ENCODE peak calls at places on chromosome 11, in four cellular contexts. J, K, V and X are unnamed samples.

GRCh38 chr11:130533113-130533803 is 84.8 kb downstream of the ADAMTS15 start:
- DNase-seq in J (no peak), K (no peak), V (no peak), X (no peak)

GRCh38 chr11:57474017-57474750 is 13.9 kb downstream of the RTN4RL2 start:
- DNase-seq in J (no peak), V (peak; percentile 60), K (no peak), X (no peak)

GRCh38 chr11:122113836-122114235 is 2.2 kb downstream of the BLID start:
- DNase-seq in J (no peak), K (no peak), V (no peak), X (no peak)

GRCh38 chr11:93935826-93936225 is 85.3 kb upstream of the HEPHL1 start:
- DNase-seq in J (no peak), V (no peak), K (no peak), X (no peak)

GRCh38 chr11:84905411-84905810 is 721.7 kb downstream of the DLG2 start:
- DNase-seq in K (peak; percentile 48), V (no peak), J (no peak), X (no peak)

GRCh38 chr11:33863418-33864172 is 28.3 kb downstream of the LMO2 start:
- DNase-seq in K (no peak), J (no peak), V (no peak), X (no peak)

GRCh38 chr11:26851696-26852095 is 129.8 kb upstream of the SLC5A12 start:
- DNase-seq in K (no peak), J (no peak), V (no peak), X (no peak)

GRCh38 chr11:94602430-94603372 is 35.5 kb downstream of the PIWIL4 start:
- DNase-seq in V (no peak), K (peak; percentile 89), J (peak; percentile 82), X (no peak)

GRCh38 chr11:134762248-134763029 is 350.4 kb upstream of the B3GAT1 start:
- DNase-seq in V (peak; percentile 41), J (no peak), K (no peak), X (no peak)

GRCh38 chr11:105719073-105719846 is 109.4 kb downstream of the GRIA4 start:
- DNase-seq in V (no peak), J (peak; percentile 73), K (peak; percentile 85), X (no peak)

DNA sequence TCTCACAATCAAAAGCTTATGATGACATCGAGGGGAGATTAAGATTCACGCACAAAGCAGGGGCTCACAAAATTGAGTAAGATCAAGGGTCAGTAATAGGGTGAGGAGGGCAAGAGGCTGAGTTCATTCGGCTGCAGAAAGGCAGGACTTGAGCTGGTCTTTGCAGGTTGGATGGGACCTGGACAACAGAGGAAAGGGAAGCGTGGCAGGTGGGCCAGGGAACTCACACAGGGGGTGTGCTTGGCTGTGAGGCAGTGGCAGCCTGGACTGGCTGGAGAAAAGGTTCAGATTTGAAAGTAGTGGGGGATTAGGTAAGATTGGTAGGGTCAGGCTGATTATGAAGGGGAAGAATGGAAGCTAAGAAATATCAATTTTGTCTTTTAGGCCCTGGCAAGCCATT is 161.6 kb downstream of the PKNOX2 start:
- DNase-seq in J (no peak), K (no peak), V (no peak), X (no peak)
- H3K27me3 ChIP-seq in J (peaks cover 2% of the 10 kb centered on the region), K (no peaks in the 10 kb centered on the region), V (peaks cover 11% of the 10 kb centered on the region), X (peaks cover 25% of the 10 kb centered on the region)

GRCh38 chr11:31871310-31872073 is 60.4 kb upstream of the PAX6 start:
- DNase-seq in K (no peak), J (no peak), V (peak; percentile 63), X (no peak)

GRCh38 chr11:31873115-31873514 is 62.0 kb upstream of the PAX6 start:
- DNase-seq in J (no peak), K (no peak), V (no peak), X (no peak)

GRCh38 chr11:31870609-31871309 is 59.6 kb upstream of the PAX6 start:
- DNase-seq in K (peak; percentile 39), J (no peak), V (peak; percentile 96), X (no peak)

GRCh38 chr11:31874631-31875191 is 63.6 kb upstream of the PAX6 start:
- DNase-seq in K (no peak), V (no peak), J (no peak), X (no peak)

GRCh38 chr11:31872074-31872440 is 60.9 kb upstream of the PAX6 start:
- DNase-seq in J (no peak), V (no peak), K (no peak), X (no peak)
- H3K27me3 ChIP-seq in J (no peaks in the 10 kb centered on the region), V (no peaks in the 10 kb centered on the region), K (no peaks in the 10 kb centered on the region), X (peaks cover 2% of the 10 kb centered on the region)

GRCh38 chr11:58592760-58593472 is 14.1 kb downstream of the ZFP91 start:
- DNase-seq in V (no peak), K (no peak), J (no peak), X (no peak)
- H3K27me3 ChIP-seq in V (no peaks in the 10 kb centered on the region), K (no peaks in the 10 kb centered on the region), J (no peaks in the 10 kb centered on the region), X (no peaks in the 10 kb centered on the region)

GRCh38 chr11:120703358-120704152 is 192.0 kb downstream of the GRIK4 start:
- DNase-seq in V (no peak), J (no peak), K (no peak), X (no peak)
- H3K27me3 ChIP-seq in V (no peaks in the 10 kb centered on the region), J (no peaks in the 10 kb centered on the region), K (no peaks in the 10 kb centered on the region), X (peaks cover 2% of the 10 kb centered on the region)

GRCh38 chr11:1196516-1197391 is 26.1 kb upstream of the MUC5B start:
- DNase-seq in K (no peak), V (peak; percentile 20), J (no peak), X (no peak)

GRCh38 chr11:1197431-1197885 is 25.4 kb upstream of the MUC5B start:
- DNase-seq in K (no peak), V (no peak), J (no peak), X (no peak)

GRCh38 chr11:1199689-1200610 is 22.9 kb upstream of the MUC5B start:
- DNase-seq in K (no peak), J (no peak), V (peak; percentile 45), X (no peak)

GRCh38 chr11:1198766-1199688 is 23.8 kb upstream of the MUC5B start:
- DNase-seq in K (no peak), J (no peak), V (peak; percentile 42), X (no peak)

DNA sequence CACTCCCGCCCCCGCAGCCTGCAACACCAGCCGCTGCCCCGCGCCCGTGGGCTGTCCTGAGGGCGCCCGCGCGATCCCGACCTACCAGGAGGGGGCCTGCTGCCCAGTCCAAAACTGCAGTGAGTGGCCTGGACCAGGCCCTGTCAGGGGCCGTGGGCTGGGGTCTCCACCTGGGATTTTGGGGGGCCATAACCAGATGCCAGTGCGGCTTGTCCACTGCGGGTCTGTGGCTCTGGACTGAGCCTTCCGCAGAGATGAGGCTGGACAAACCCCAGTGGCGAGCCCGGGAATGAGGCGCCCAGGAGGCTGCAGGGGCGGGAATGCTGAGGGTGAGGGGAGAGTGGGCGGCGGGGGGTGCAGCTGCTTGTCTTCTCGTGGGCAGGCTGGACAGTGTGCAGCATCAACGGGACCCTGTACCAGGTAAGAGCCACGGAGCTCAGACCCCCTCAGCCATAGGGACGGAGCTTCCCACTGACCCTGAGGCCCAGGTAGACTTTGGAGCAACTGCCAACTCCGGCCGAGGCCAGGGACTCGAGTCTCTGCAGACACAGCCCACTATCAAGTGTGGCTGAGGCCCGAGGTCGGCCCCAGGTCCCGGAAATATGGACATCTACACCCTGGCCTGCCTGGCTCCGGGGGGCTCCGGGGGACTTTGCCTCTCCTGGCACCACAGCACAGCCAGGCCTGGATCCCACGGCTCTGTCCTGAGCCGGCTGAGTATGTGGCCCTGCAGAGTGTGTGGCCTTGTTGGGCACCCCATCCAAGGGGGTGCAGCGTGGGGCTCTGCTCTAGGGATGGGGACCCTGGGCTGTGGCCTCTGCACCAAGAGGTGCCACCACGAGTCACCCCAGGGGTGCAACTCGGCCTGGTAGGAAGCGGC is 24.7 kb upstream of the MUC5B start:
- DNase-seq in V (peak; percentile 72), K (no peak), J (no peak), X (no peak)
- H3K27me3 ChIP-seq in V (no peaks in the 10 kb centered on the region), K (no peaks in the 10 kb centered on the region), J (peaks cover 26% of the 10 kb centered on the region), X (no peaks in the 10 kb centered on the region)

DNA sequence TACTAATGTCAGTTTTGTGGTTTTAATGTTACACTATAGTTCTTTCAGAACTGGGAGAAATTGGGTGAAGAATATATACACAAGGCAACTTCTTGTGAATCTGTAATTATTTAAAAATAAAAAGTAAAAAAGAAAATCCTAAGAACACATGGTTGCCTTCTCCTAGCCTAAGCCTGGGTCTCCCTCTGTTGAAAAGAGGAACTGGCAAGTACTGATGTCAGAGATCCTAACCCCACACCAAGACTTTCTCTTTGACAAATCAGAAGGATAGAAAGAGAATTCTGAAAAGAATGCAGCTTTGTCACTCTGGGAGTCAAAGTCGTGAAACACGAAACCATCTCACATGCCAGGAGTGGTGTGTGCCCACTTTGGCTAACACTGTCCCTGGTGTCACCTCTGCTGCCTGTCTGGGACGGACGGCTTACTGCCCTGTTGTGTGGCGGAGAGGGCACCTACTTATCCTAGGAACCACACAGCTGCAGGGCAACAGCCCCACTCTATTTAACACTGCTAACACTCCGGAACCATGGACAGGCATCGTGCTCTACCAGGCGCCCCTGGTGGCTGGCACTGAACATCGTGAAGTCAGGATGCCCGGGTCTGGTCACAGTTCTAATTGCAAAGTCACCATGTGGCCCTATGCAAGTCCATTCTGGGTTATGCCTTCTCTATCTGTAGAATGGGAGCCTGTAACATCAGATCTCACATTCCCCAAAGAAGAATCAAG is 108.8 kb upstream of the CD82 start:
- DNase-seq in V (peak; percentile 64), J (no peak), K (no peak), X (no peak)
- H3K27me3 ChIP-seq in V (no peaks in the 10 kb centered on the region), J (no peaks in the 10 kb centered on the region), K (no peaks in the 10 kb centered on the region), X (peaks cover 2% of the 10 kb centered on the region)